ENCODE peak calls at places on chromosomes 11 and 22, in five cellular contexts. One of them, this sample, is unnamed.

GRCh38 chr22:18070041-18070440 is 7.7 kb upstream of the PEX26 start:
- DNase-seq in Caco-2: no peak
- DNase-seq in AG09319: no peak
- DNase-seq in bronchial epithelial cell: no peak
- DNase-seq in lower lobe of right lung: no peak
- DNase-seq in this sample: no peak

GRCh38 chr11:75214843-75215242 is 25.7 kb upstream of the TPBGL start:
- DNase-seq in Caco-2: no peak
- DNase-seq in AG09319: no peak
- DNase-seq in bronchial epithelial cell: no peak
- DNase-seq in lower lobe of right lung: no peak
- DNase-seq in this sample: no peak

GRCh38 chr11:74142624-74143023 is 28.2 kb downstream of the C2CD3 start:
- DNase-seq in Caco-2: no peak
- DNase-seq in AG09319: no peak
- DNase-seq in bronchial epithelial cell: peak; percentile 47
- DNase-seq in lower lobe of right lung: no peak
- DNase-seq in this sample: no peak

GRCh38 chr11:68669301-68670090 is 14.8 kb upstream of the GAL start:
- DNase-seq in Caco-2: no peak
- DNase-seq in AG09319: no peak
- DNase-seq in bronchial epithelial cell: no peak
- DNase-seq in lower lobe of right lung: peak; percentile 17
- DNase-seq in this sample: no peak

GRCh38 chr11:117823294-117823940 is 1.1 kb downstream of the FXYD2 start:
- DNase-seq in Caco-2: peak; percentile 42
- DNase-seq in AG09319: no peak
- DNase-seq in bronchial epithelial cell: no peak
- DNase-seq in lower lobe of right lung: no peak
- DNase-seq in this sample: no peak

GRCh38 chr11:126628790-126629621 is 273.5 kb downstream of the ST3GAL4 start:
- DNase-seq in Caco-2: no peak
- DNase-seq in AG09319: peak; percentile 88
- DNase-seq in bronchial epithelial cell: no peak
- DNase-seq in lower lobe of right lung: no peak
- DNase-seq in this sample: no peak

GRCh38 chr11:47609675-47610074 is 15.5 kb upstream of the C1QTNF4 start:
- DNase-seq in Caco-2: no peak
- DNase-seq in AG09319: no peak
- DNase-seq in bronchial epithelial cell: no peak
- DNase-seq in lower lobe of right lung: no peak
- DNase-seq in this sample: no peak

GRCh38 chr22:23503736-23504440 is 76.2 kb downstream of the IGLL1 start:
- DNase-seq in Caco-2: no peak
- DNase-seq in AG09319: no peak
- DNase-seq in bronchial epithelial cell: no peak
- DNase-seq in lower lobe of right lung: peak; percentile 43
- DNase-seq in this sample: no peak

GRCh38 chr11:45665206-45665932 is at the start of gene CHST1:
- DNase-seq in Caco-2: no peak
- DNase-seq in AG09319: no peak
- DNase-seq in bronchial epithelial cell: no peak
- DNase-seq in lower lobe of right lung: no peak
- DNase-seq in this sample: peak; percentile 50

GRCh38 chr22:46803031-46803880 is 40.8 kb downstream of the TBC1D22A start:
- DNase-seq in Caco-2: peak; percentile 59
- DNase-seq in AG09319: no peak
- DNase-seq in bronchial epithelial cell: peak; percentile 46
- DNase-seq in lower lobe of right lung: peak; percentile 83
- DNase-seq in this sample: peak; percentile 69

GRCh38 chr22:22547692-22548348 is 11.2 kb downstream of the PRAME start:
- DNase-seq in Caco-2: no peak
- DNase-seq in AG09319: no peak
- DNase-seq in bronchial epithelial cell: no peak
- DNase-seq in lower lobe of right lung: no peak
- DNase-seq in this sample: no peak

GRCh38 chr22:28229566-28230483 is 310.8 kb upstream of the PITPNB start:
- DNase-seq in Caco-2: no peak
- DNase-seq in AG09319: no peak
- DNase-seq in bronchial epithelial cell: no peak
- DNase-seq in lower lobe of right lung: no peak
- DNase-seq in this sample: no peak

GRCh38 chr22:27397948-27398330 is 403.6 kb downstream of the MN1 start:
- DNase-seq in Caco-2: no peak
- DNase-seq in AG09319: no peak
- DNase-seq in bronchial epithelial cell: no peak
- DNase-seq in lower lobe of right lung: peak; percentile 53
- DNase-seq in this sample: no peak

DNA sequence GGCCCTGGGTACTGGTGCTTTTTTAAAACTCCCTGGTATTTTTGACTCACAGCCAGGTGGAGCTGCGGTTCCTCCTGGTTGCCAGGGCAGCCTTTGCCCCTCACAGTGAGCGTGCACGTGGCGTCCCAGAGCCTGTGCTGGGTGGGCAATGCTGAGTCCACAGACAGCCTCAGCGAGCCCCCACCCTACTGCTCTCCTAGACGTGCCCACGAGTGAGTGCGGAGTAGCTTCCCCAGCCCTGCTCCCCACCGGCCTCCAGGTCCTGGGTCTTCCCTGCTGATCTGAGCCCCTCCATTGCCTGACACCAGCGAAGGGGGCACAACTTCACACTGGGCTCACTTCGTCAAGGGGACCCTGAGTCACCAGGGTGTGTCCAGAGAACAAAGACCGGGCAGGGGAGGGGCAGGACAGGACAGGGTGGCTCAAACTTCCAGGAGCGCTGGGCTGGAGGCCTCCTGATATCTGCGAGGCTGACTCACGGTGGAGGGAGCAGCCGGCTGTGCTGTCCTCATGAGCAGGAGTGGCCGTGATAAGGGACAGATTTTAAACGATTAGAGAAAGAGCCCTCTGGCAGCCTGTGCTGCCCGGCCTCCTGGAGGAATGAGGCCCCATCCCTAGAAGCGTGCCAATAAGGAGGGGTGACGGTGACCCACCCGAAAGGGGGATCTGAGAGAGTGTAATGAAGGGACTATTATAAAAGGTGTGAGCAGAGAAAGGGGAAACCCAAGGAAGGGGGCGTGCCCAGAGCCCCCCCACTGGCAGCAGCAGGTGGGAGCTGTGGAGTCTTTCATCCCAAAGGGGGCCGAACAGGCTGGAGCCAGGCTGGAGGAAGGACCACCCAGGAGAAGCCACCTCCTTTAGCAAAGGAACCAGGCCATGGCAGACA is 129.3 kb upstream of the FGF3 start:
- DNase-seq in Caco-2: peak; percentile 94
- DNase-seq in AG09319: no peak
- DNase-seq in bronchial epithelial cell: peak; percentile 61
- DNase-seq in lower lobe of right lung: no peak
- DNase-seq in this sample: peak; percentile 93
- TF ChIP-seq CTCF in Caco-2: peak; percentile 62
- TF ChIP-seq CTCF in AG09319: no peak
- TF ChIP-seq CTCF in bronchial epithelial cell: peak; percentile 41
- TF ChIP-seq CTCF in lower lobe of right lung: no peak
- TF ChIP-seq CTCF in this sample: no peak

DNA sequence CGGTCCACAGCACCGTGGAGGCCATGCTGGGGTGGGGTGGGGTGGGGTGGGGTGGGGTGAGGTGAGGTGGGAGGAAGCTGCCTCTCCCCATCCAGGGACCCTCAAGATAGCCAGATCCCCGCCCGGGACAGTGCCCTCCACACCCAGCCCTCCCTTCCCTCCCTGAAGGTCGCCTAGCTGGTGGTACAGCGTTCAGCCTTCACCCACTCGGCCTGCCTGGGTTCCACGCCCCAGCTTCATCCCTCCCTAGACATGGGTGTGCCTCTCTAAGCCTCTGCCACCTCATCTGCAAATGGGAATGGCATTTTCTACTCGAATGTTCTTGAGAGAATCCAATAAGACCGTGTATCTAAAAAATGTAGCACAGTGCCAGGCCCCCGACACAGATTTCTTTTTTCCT is 17.8 kb downstream of the KCTD17 start:
- DNase-seq in Caco-2: no peak
- DNase-seq in AG09319: no peak
- DNase-seq in bronchial epithelial cell: no peak
- DNase-seq in lower lobe of right lung: no peak
- DNase-seq in this sample: no peak
- TF ChIP-seq CTCF in Caco-2: no peak
- TF ChIP-seq CTCF in AG09319: no peak
- TF ChIP-seq CTCF in bronchial epithelial cell: no peak
- TF ChIP-seq CTCF in lower lobe of right lung: no peak
- TF ChIP-seq CTCF in this sample: no peak

GRCh38 chr11:71372693-71373657 is 75.2 kb downstream of the DHCR7 start:
- DNase-seq in Caco-2: no peak
- DNase-seq in AG09319: peak; percentile 10
- DNase-seq in bronchial epithelial cell: peak; percentile 43
- DNase-seq in lower lobe of right lung: no peak
- DNase-seq in this sample: peak; percentile 19
- TF ChIP-seq CTCF in Caco-2: peak; percentile 90
- TF ChIP-seq CTCF in AG09319: peak; percentile 75
- TF ChIP-seq CTCF in bronchial epithelial cell: peak; percentile 46
- TF ChIP-seq CTCF in lower lobe of right lung: no peak
- TF ChIP-seq CTCF in this sample: peak; percentile 23

DNA sequence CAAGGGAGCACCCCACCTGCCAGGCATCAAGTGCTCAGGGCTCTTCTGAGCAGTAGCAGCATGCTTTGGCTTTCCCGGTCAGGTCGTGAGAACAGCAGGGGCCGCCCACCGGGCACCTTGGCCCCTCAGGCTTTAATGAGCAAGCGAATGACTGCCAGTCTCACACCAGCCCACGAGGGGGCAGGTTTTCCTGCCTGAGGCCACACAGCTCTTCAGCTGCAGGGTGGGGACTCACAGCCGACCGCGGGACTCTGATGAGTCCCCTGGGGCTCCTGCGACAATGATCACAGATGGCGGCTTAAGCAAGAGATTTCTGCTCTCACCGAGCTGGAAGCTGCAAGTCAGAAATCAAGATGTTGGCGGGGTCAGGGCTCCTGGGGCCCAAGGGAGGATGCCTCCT is 14.3 kb upstream of the FGF19 start:
- DNase-seq in Caco-2: peak; percentile 69
- DNase-seq in AG09319: no peak
- DNase-seq in bronchial epithelial cell: no peak
- DNase-seq in lower lobe of right lung: no peak
- DNase-seq in this sample: peak; percentile 60
- TF ChIP-seq CTCF in Caco-2: peak; percentile 85
- TF ChIP-seq CTCF in AG09319: peak; percentile 27
- TF ChIP-seq CTCF in bronchial epithelial cell: peak; percentile 57
- TF ChIP-seq CTCF in lower lobe of right lung: no peak
- TF ChIP-seq CTCF in this sample: peak; percentile 13

DNA sequence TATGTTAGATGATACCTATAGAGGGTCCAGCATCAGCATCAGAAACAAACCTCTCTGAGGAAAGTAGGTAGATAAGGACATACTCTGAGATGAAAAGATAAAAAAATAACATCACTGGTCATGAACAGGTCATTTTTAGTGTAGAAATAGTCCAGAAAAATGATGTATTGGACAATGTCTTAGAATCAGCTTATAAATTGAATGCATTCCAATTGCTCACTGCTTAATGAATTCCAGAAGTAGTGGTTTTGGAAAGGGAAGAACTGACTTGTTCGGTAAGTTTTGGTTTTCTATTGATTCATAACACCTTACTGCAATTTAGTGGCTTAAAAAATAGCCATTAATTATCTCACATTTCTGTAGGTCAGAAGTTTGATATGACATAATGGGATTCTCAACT is 929.5 kb upstream of the CCDC90B start:
- DNase-seq in Caco-2: no peak
- DNase-seq in AG09319: no peak
- DNase-seq in bronchial epithelial cell: no peak
- DNase-seq in lower lobe of right lung: no peak
- DNase-seq in this sample: no peak
- TF ChIP-seq CTCF in Caco-2: no peak
- TF ChIP-seq CTCF in AG09319: no peak
- TF ChIP-seq CTCF in bronchial epithelial cell: no peak
- TF ChIP-seq CTCF in lower lobe of right lung: no peak
- TF ChIP-seq CTCF in this sample: no peak

GRCh38 chr22:26316732-26317131 is 112.3 kb upstream of the ASPHD2 start:
- DNase-seq in Caco-2: no peak
- DNase-seq in AG09319: no peak
- DNase-seq in bronchial epithelial cell: no peak
- DNase-seq in lower lobe of right lung: no peak
- DNase-seq in this sample: no peak

GRCh38 chr22:26321469-26321913 is 107.6 kb upstream of the ASPHD2 start:
- DNase-seq in Caco-2: no peak
- DNase-seq in AG09319: peak; percentile 38
- DNase-seq in bronchial epithelial cell: peak; percentile 9
- DNase-seq in lower lobe of right lung: no peak
- DNase-seq in this sample: no peak

GRCh38 chr22:26322179-26322905 is 106.7 kb upstream of the ASPHD2 start:
- DNase-seq in Caco-2: no peak
- DNase-seq in AG09319: peak; percentile 87
- DNase-seq in bronchial epithelial cell: peak; percentile 90
- DNase-seq in lower lobe of right lung: no peak
- DNase-seq in this sample: no peak

GRCh38 chr22:26320469-26320868 is 108.6 kb upstream of the ASPHD2 start:
- DNase-seq in Caco-2: no peak
- DNase-seq in AG09319: no peak
- DNase-seq in bronchial epithelial cell: no peak
- DNase-seq in lower lobe of right lung: no peak
- DNase-seq in this sample: no peak

GRCh38 chr22:26318975-26319374 is 110.1 kb upstream of the ASPHD2 start:
- DNase-seq in Caco-2: no peak
- DNase-seq in AG09319: no peak
- DNase-seq in bronchial epithelial cell: peak; percentile 34
- DNase-seq in lower lobe of right lung: no peak
- DNase-seq in this sample: peak; percentile 27
- TF ChIP-seq CTCF in Caco-2: peak; percentile 52
- TF ChIP-seq CTCF in AG09319: peak; percentile 20
- TF ChIP-seq CTCF in bronchial epithelial cell: peak; percentile 32
- TF ChIP-seq CTCF in lower lobe of right lung: no peak
- TF ChIP-seq CTCF in this sample: no peak

GRCh38 chr11:5892908-5893307 is at the start of gene OR52E5:
- DNase-seq in Caco-2: no peak
- DNase-seq in AG09319: no peak
- DNase-seq in bronchial epithelial cell: no peak
- DNase-seq in lower lobe of right lung: no peak
- DNase-seq in this sample: no peak

GRCh38 chr11:5887172-5887571 is 5.8 kb upstream of the OR52E5 start:
- DNase-seq in Caco-2: no peak
- DNase-seq in AG09319: no peak
- DNase-seq in bronchial epithelial cell: no peak
- DNase-seq in lower lobe of right lung: no peak
- DNase-seq in this sample: no peak

DNA sequence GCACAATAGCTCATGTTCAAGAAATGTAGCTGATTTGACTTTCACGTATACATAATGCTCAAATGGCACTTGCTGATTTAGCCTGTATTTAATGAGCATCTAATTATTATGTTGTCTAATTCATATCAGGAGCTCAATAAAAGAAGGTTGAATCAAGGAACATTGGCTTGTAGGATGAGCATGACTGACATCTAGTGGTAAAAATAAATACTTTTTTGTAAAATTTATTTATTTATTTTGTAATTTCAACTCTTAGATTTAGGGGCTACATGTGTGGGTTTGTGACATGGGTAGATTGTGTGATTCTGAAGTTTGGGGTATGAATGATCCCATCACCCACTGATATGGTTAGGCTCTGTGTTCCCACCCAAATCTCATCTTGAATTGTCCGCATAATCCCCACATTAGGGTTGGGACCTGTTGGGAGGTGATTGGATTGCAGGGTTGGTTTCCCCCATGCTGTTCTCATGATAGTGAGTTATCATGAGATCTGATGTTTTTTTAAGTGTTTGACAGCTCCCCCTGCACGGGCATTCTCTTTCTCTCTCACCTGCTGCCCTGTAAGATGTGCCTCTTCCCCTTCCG is 1.7 kb upstream of the OR52E5 start:
- DNase-seq in Caco-2: no peak
- DNase-seq in AG09319: no peak
- DNase-seq in bronchial epithelial cell: peak; percentile 27
- DNase-seq in lower lobe of right lung: no peak
- DNase-seq in this sample: no peak
- TF ChIP-seq CTCF in Caco-2: peak; percentile 48
- TF ChIP-seq CTCF in AG09319: peak; percentile 24
- TF ChIP-seq CTCF in bronchial epithelial cell: peak; percentile 15
- TF ChIP-seq CTCF in lower lobe of right lung: peak; percentile 27
- TF ChIP-seq CTCF in this sample: no peak

This sample was measured in Calu3.